ENCODE peak calls at places on chromosomes 12 and 14, in eight cellular contexts. One of them, this sample, is unnamed.

GRCh38 chr12:82359115-82359478 is 768 bp downstream of the METTL25 start:
- DNase-seq in tibial nerve: no peak
- DNase-seq in IMR-90: no peak
- DNase-seq in ovary: peak; percentile 38
- DNase-seq in transverse colon: no peak
- DNase-seq in upper lobe of left lung: peak; percentile 25
- DNase-seq in K562: no peak
- DNase-seq in adrenal gland: no peak
- DNase-seq in this sample: no peak

GRCh38 chr12:130764073-130764472 is 48.0 kb upstream of the RIMBP2 start:
- DNase-seq in upper lobe of left lung: no peak
- DNase-seq in K562: no peak
- DNase-seq in IMR-90: peak; percentile 7
- DNase-seq in tibial nerve: no peak
- DNase-seq in adrenal gland: no peak
- DNase-seq in transverse colon: no peak
- DNase-seq in ovary: no peak
- DNase-seq in this sample: no peak

GRCh38 chr14:93720076-93720815 is 68.0 kb downstream of the PRIMA1 start:
- DNase-seq in upper lobe of left lung: no peak
- DNase-seq in tibial nerve: no peak
- DNase-seq in IMR-90: no peak
- DNase-seq in transverse colon: no peak
- DNase-seq in adrenal gland: no peak
- DNase-seq in K562: no peak
- DNase-seq in ovary: no peak
- DNase-seq in this sample: no peak

GRCh38 chr12:91180577-91180976 is 2.0 kb downstream of the DCN start:
- DNase-seq in IMR-90: peak; percentile 78
- DNase-seq in ovary: no peak
- DNase-seq in tibial nerve: no peak
- DNase-seq in K562: no peak
- DNase-seq in upper lobe of left lung: no peak
- DNase-seq in adrenal gland: no peak
- DNase-seq in transverse colon: no peak
- DNase-seq in this sample: no peak

GRCh38 chr12:103279444-103279843 is 216.3 kb downstream of the C12orf42 start:
- DNase-seq in upper lobe of left lung: no peak
- DNase-seq in K562: no peak
- DNase-seq in ovary: no peak
- DNase-seq in adrenal gland: no peak
- DNase-seq in IMR-90: no peak
- DNase-seq in transverse colon: no peak
- DNase-seq in tibial nerve: no peak
- DNase-seq in this sample: no peak

GRCh38 chr12:13853471-13853870 is 127.9 kb downstream of the GRIN2B start:
- DNase-seq in IMR-90: no peak
- DNase-seq in transverse colon: no peak
- DNase-seq in K562: no peak
- DNase-seq in ovary: no peak
- DNase-seq in adrenal gland: no peak
- DNase-seq in upper lobe of left lung: no peak
- DNase-seq in tibial nerve: no peak
- DNase-seq in this sample: no peak

GRCh38 chr14:93042968-93043940 is 72.5 kb downstream of the ITPK1 start:
- DNase-seq in K562: no peak
- DNase-seq in adrenal gland: peak; percentile 92
- DNase-seq in ovary: no peak
- DNase-seq in transverse colon: peak; percentile 92
- DNase-seq in tibial nerve: no peak
- DNase-seq in upper lobe of left lung: peak; percentile 94
- DNase-seq in IMR-90: peak; percentile 63
- DNase-seq in this sample: peak; percentile 84

GRCh38 chr14:73713804-73714655 is at the start of gene PNMA1:
- DNase-seq in tibial nerve: peak; percentile 83
- DNase-seq in ovary: peak; percentile 89
- DNase-seq in upper lobe of left lung: peak; percentile 95
- DNase-seq in K562: peak; percentile 88
- DNase-seq in adrenal gland: peak; percentile 82
- DNase-seq in transverse colon: peak; percentile 91
- DNase-seq in IMR-90: peak; percentile 72
- DNase-seq in this sample: peak; percentile 93

GRCh38 chr12:6996040-6996441 is 22.2 kb downstream of the LPCAT3 start:
- DNase-seq in K562: peak; percentile 44
- DNase-seq in ovary: no peak
- DNase-seq in transverse colon: no peak
- DNase-seq in IMR-90: peak; percentile 69
- DNase-seq in upper lobe of left lung: no peak
- DNase-seq in adrenal gland: peak; percentile 87
- DNase-seq in tibial nerve: no peak
- DNase-seq in this sample: no peak

GRCh38 chr14:26859483-26859882 is 261.6 kb upstream of the NOVA1 start:
- DNase-seq in tibial nerve: no peak
- DNase-seq in K562: no peak
- DNase-seq in ovary: no peak
- DNase-seq in IMR-90: no peak
- DNase-seq in transverse colon: no peak
- DNase-seq in adrenal gland: no peak
- DNase-seq in upper lobe of left lung: no peak
- DNase-seq in this sample: no peak
- TF ChIP-seq POLR2A in tibial nerve: no peak
- TF ChIP-seq POLR2A in K562: no peak
- TF ChIP-seq POLR2A in ovary: no peak
- TF ChIP-seq POLR2A in IMR-90: no peak
- TF ChIP-seq POLR2A in transverse colon: no peak
- TF ChIP-seq POLR2A in adrenal gland: no peak
- TF ChIP-seq POLR2A in upper lobe of left lung: no peak
- TF ChIP-seq POLR2A in this sample: no peak

GRCh38 chr14:55272922-55273321 is 1.7 kb downstream of the FBXO34 start:
- DNase-seq in IMR-90: no peak
- DNase-seq in ovary: no peak
- DNase-seq in upper lobe of left lung: no peak
- DNase-seq in K562: no peak
- DNase-seq in transverse colon: no peak
- DNase-seq in adrenal gland: no peak
- DNase-seq in tibial nerve: no peak
- DNase-seq in this sample: no peak
- H3K4me1 ChIP-seq in IMR-90: peaks cover 3% of the 10 kb centered on the region
- H3K4me1 ChIP-seq in ovary: peaks cover 4% of the 10 kb centered on the region
- H3K4me1 ChIP-seq in upper lobe of left lung: peaks cover 29% of the 10 kb centered on the region
- H3K4me1 ChIP-seq in K562: peaks cover 17% of the 10 kb centered on the region
- H3K4me1 ChIP-seq in transverse colon: peaks cover 14% of the 10 kb centered on the region
- H3K4me1 ChIP-seq in adrenal gland: peaks cover 41% of the 10 kb centered on the region
- H3K4me1 ChIP-seq in tibial nerve: peaks cover 40% of the 10 kb centered on the region
- H3K4me1 ChIP-seq in this sample: peaks cover 47% of the 10 kb centered on the region

DNA sequence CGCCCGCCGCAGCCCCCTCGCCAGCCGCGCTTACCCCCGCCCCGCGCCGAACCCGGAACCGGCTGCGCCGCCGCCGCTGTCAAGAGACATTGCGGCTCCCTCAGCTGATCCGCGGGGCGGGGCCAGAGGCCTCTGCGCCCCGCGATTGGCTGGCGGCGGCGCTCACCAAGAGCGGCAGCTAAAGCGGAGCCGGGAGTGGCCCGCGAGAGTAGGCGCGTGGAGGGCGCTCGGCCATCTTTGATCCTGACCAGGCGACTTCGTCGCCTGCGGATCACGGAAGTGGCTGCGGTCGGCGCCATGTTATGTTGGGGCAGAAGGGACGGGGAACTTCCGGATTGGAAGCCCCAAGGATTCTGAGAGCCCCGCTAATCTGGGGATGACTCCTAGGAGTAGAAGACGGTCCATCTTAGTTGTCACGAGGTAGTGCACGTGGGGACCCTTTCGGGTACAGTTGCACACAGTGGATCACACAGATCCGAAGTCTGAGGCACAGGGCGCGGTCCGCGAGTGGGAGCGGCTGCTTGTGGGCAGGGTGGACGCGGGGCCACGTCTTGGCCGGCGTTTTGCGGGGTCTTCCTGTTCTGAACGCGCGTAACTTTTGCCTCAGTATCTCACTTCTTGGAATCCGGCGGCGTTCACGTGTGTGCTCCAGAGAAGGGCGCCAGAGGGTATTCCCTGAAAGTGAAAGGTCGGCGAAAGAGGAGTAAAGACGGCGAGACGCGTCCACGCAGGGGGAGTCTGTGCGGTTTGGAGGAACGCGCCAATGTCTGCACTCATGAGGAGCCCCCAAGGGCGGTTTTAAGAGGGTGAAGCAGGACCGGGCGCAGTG is at the start of gene CHFR:
- DNase-seq in K562: peak; percentile 96
- DNase-seq in adrenal gland: peak; percentile 98
- DNase-seq in IMR-90: peak; percentile 96
- DNase-seq in upper lobe of left lung: peak; percentile 99
- DNase-seq in transverse colon: peak; percentile 97
- DNase-seq in tibial nerve: peak; percentile 91
- DNase-seq in ovary: peak; percentile 95
- DNase-seq in this sample: peak; percentile 98
- TF ChIP-seq POLR2A in K562: peak; percentile 45
- TF ChIP-seq POLR2A in adrenal gland: peak; percentile 19
- TF ChIP-seq POLR2A in IMR-90: peak; percentile 77
- TF ChIP-seq POLR2A in upper lobe of left lung: peak; percentile 14
- TF ChIP-seq POLR2A in transverse colon: peak; percentile 73
- TF ChIP-seq POLR2A in tibial nerve: peak; percentile 45
- TF ChIP-seq POLR2A in ovary: no peak
- TF ChIP-seq POLR2A in this sample: no peak

GRCh38 chr14:61474671-61475070 is 153.3 kb downstream of the PRKCH start:
- DNase-seq in ovary: no peak
- DNase-seq in adrenal gland: no peak
- DNase-seq in upper lobe of left lung: no peak
- DNase-seq in K562: no peak
- DNase-seq in transverse colon: no peak
- DNase-seq in tibial nerve: no peak
- DNase-seq in IMR-90: no peak
- DNase-seq in this sample: no peak
- H3K4me1 ChIP-seq in ovary: peaks cover 19% of the 10 kb centered on the region
- H3K4me1 ChIP-seq in adrenal gland: peaks cover 36% of the 10 kb centered on the region
- H3K4me1 ChIP-seq in upper lobe of left lung: peaks cover 93% of the 10 kb centered on the region
- H3K4me1 ChIP-seq in K562: peaks cover 3% of the 10 kb centered on the region
- H3K4me1 ChIP-seq in transverse colon: peaks cover 17% of the 10 kb centered on the region
- H3K4me1 ChIP-seq in tibial nerve: peaks cover 74% of the 10 kb centered on the region
- H3K4me1 ChIP-seq in IMR-90: peaks cover 48% of the 10 kb centered on the region
- H3K4me1 ChIP-seq in this sample: peaks cover 22% of the 10 kb centered on the region

GRCh38 chr12:15243102-15243501 is 21.9 kb upstream of the RERG start:
- DNase-seq in K562: no peak
- DNase-seq in upper lobe of left lung: no peak
- DNase-seq in tibial nerve: no peak
- DNase-seq in transverse colon: no peak
- DNase-seq in adrenal gland: no peak
- DNase-seq in IMR-90: no peak
- DNase-seq in ovary: no peak
- DNase-seq in this sample: no peak

GRCh38 chr12:15244926-15245325 is 23.7 kb upstream of the RERG start:
- DNase-seq in transverse colon: no peak
- DNase-seq in IMR-90: no peak
- DNase-seq in ovary: no peak
- DNase-seq in K562: no peak
- DNase-seq in upper lobe of left lung: no peak
- DNase-seq in adrenal gland: no peak
- DNase-seq in tibial nerve: no peak
- DNase-seq in this sample: no peak

GRCh38 chr12:15240898-15241297 is 19.7 kb upstream of the RERG start:
- DNase-seq in upper lobe of left lung: no peak
- DNase-seq in IMR-90: no peak
- DNase-seq in K562: no peak
- DNase-seq in adrenal gland: no peak
- DNase-seq in ovary: no peak
- DNase-seq in tibial nerve: no peak
- DNase-seq in transverse colon: no peak
- DNase-seq in this sample: no peak

DNA sequence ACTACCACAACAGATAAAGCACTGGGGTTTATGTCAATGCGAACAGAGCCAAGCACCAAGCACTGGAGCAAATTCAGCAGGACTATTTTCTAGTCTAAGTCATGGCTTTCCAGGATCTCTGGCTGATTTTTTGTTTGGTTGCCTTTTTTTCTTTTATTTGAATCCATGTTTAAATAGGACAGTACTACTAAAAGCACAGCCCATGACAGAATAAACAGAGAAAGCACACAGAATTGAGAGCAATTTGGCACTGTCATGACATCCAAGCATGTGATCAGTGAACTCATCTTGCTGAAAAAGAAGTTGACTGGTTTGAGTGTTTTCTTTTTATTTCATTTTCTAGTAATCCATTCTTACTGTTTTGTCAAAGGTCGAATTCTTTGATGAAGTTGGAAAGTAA is 23.1 kb upstream of the RERG start:
- DNase-seq in upper lobe of left lung: no peak
- DNase-seq in adrenal gland: no peak
- DNase-seq in IMR-90: no peak
- DNase-seq in tibial nerve: no peak
- DNase-seq in transverse colon: no peak
- DNase-seq in ovary: no peak
- DNase-seq in K562: no peak
- DNase-seq in this sample: no peak
- TF ChIP-seq POLR2A in upper lobe of left lung: no peak
- TF ChIP-seq POLR2A in adrenal gland: no peak
- TF ChIP-seq POLR2A in IMR-90: no peak
- TF ChIP-seq POLR2A in tibial nerve: no peak
- TF ChIP-seq POLR2A in transverse colon: no peak
- TF ChIP-seq POLR2A in ovary: no peak
- TF ChIP-seq POLR2A in K562: no peak
- TF ChIP-seq POLR2A in this sample: no peak

GRCh38 chr12:108635997-108636808 is 2.5 kb upstream of the SELPLG start:
- DNase-seq in ovary: no peak
- DNase-seq in adrenal gland: no peak
- DNase-seq in upper lobe of left lung: no peak
- DNase-seq in transverse colon: no peak
- DNase-seq in tibial nerve: no peak
- DNase-seq in IMR-90: no peak
- DNase-seq in K562: no peak
- DNase-seq in this sample: no peak
- H3K4me1 ChIP-seq in ovary: peaks cover 4% of the 10 kb centered on the region
- H3K4me1 ChIP-seq in adrenal gland: no peaks in the 10 kb centered on the region
- H3K4me1 ChIP-seq in upper lobe of left lung: peaks cover 50% of the 10 kb centered on the region
- H3K4me1 ChIP-seq in transverse colon: peaks cover 19% of the 10 kb centered on the region
- H3K4me1 ChIP-seq in tibial nerve: peaks cover 55% of the 10 kb centered on the region
- H3K4me1 ChIP-seq in IMR-90: peaks cover 11% of the 10 kb centered on the region
- H3K4me1 ChIP-seq in K562: peaks cover 50% of the 10 kb centered on the region
- H3K4me1 ChIP-seq in this sample: peaks cover 17% of the 10 kb centered on the region

This sample was measured in heart left ventricle.